ENCODE peak calls at places on chromosomes 12 and 14, in nine cellular contexts. One of them, this sample, is unnamed.

GRCh38 chr12:80702889-80703605 is 4.4 kb upstream of the MYF6 start:
- DNase-seq in keratinocyte: peak
- DNase-seq in HFFc6: peak
- DNase-seq in astrocyte of the cerebellum: peak
- DNase-seq in left ventricle myocardium inferior: no peak
- DNase-seq in neural crest cell: no peak
- DNase-seq in stimulated activated CD4-positive, alpha-beta T cell treated with anti-CD3 and anti-CD28 coated beads, Interleukin-2, amount 100 ng/mL, for 48 hours: no peak
- DNase-seq in left lobe of liver: peak
- DNase-seq in ecto neural progenitor cell: no peak
- DNase-seq in this sample: no peak

GRCh38 chr14:64584185-64584584 is 34.4 kb downstream of the PPP1R36 start:
- DNase-seq in HFFc6: no peak
- DNase-seq in left ventricle myocardium inferior: no peak
- DNase-seq in ecto neural progenitor cell: no peak
- DNase-seq in left lobe of liver: no peak
- DNase-seq in keratinocyte: no peak
- DNase-seq in neural crest cell: no peak
- DNase-seq in stimulated activated CD4-positive, alpha-beta T cell treated with anti-CD3 and anti-CD28 coated beads, Interleukin-2, amount 100 ng/mL, for 48 hours: no peak
- DNase-seq in astrocyte of the cerebellum: no peak
- DNase-seq in this sample: no peak

GRCh38 chr12:93006655-93007208 is 77.6 kb upstream of the EEA1 start:
- DNase-seq in left lobe of liver: no peak
- DNase-seq in left ventricle myocardium inferior: no peak
- DNase-seq in astrocyte of the cerebellum: no peak
- DNase-seq in ecto neural progenitor cell: no peak
- DNase-seq in neural crest cell: no peak
- DNase-seq in keratinocyte: no peak
- DNase-seq in stimulated activated CD4-positive, alpha-beta T cell treated with anti-CD3 and anti-CD28 coated beads, Interleukin-2, amount 100 ng/mL, for 48 hours: no peak
- DNase-seq in HFFc6: no peak
- DNase-seq in this sample: no peak

GRCh38 chr12:108313609-108314331 is 25.3 kb downstream of the CMKLR1 start:
- DNase-seq in neural crest cell: no peak
- DNase-seq in left ventricle myocardium inferior: no peak
- DNase-seq in keratinocyte: no peak
- DNase-seq in left lobe of liver: no peak
- DNase-seq in astrocyte of the cerebellum: no peak
- DNase-seq in HFFc6: no peak
- DNase-seq in ecto neural progenitor cell: no peak
- DNase-seq in stimulated activated CD4-positive, alpha-beta T cell treated with anti-CD3 and anti-CD28 coated beads, Interleukin-2, amount 100 ng/mL, for 48 hours: no peak
- DNase-seq in this sample: no peak

GRCh38 chr12:62543324-62543723 is 76.7 kb downstream of the MON2 start:
- DNase-seq in keratinocyte: no peak
- DNase-seq in ecto neural progenitor cell: no peak
- DNase-seq in left ventricle myocardium inferior: no peak
- DNase-seq in left lobe of liver: no peak
- DNase-seq in HFFc6: no peak
- DNase-seq in astrocyte of the cerebellum: no peak
- DNase-seq in neural crest cell: no peak
- DNase-seq in stimulated activated CD4-positive, alpha-beta T cell treated with anti-CD3 and anti-CD28 coated beads, Interleukin-2, amount 100 ng/mL, for 48 hours: no peak
- DNase-seq in this sample: no peak

GRCh38 chr14:79586401-79586800 is 624.9 kb downstream of the DIO2 start:
- DNase-seq in ecto neural progenitor cell: no peak
- DNase-seq in left ventricle myocardium inferior: no peak
- DNase-seq in HFFc6: no peak
- DNase-seq in keratinocyte: no peak
- DNase-seq in neural crest cell: no peak
- DNase-seq in stimulated activated CD4-positive, alpha-beta T cell treated with anti-CD3 and anti-CD28 coated beads, Interleukin-2, amount 100 ng/mL, for 48 hours: no peak
- DNase-seq in left lobe of liver: no peak
- DNase-seq in astrocyte of the cerebellum: no peak
- DNase-seq in this sample: no peak

GRCh38 chr12:106243620-106244019 is 4.2 kb downstream of the CKAP4 start:
- DNase-seq in left ventricle myocardium inferior: no peak
- DNase-seq in ecto neural progenitor cell: no peak
- DNase-seq in neural crest cell: no peak
- DNase-seq in stimulated activated CD4-positive, alpha-beta T cell treated with anti-CD3 and anti-CD28 coated beads, Interleukin-2, amount 100 ng/mL, for 48 hours: no peak
- DNase-seq in astrocyte of the cerebellum: no peak
- DNase-seq in left lobe of liver: peak
- DNase-seq in HFFc6: no peak
- DNase-seq in keratinocyte: no peak
- DNase-seq in this sample: no peak

GRCh38 chr12:5379737-5380496 is 52.0 kb upstream of the NTF3 start:
- DNase-seq in stimulated activated CD4-positive, alpha-beta T cell treated with anti-CD3 and anti-CD28 coated beads, Interleukin-2, amount 100 ng/mL, for 48 hours: no peak
- DNase-seq in left ventricle myocardium inferior: no peak
- DNase-seq in keratinocyte: peak
- DNase-seq in HFFc6: no peak
- DNase-seq in left lobe of liver: no peak
- DNase-seq in neural crest cell: no peak
- DNase-seq in ecto neural progenitor cell: no peak
- DNase-seq in astrocyte of the cerebellum: no peak
- DNase-seq in this sample: peak

GRCh38 chr14:21136024-21136423 is 19.8 kb downstream of the OR5AU1 start:
- DNase-seq in left lobe of liver: no peak
- DNase-seq in ecto neural progenitor cell: no peak
- DNase-seq in astrocyte of the cerebellum: no peak
- DNase-seq in HFFc6: no peak
- DNase-seq in stimulated activated CD4-positive, alpha-beta T cell treated with anti-CD3 and anti-CD28 coated beads, Interleukin-2, amount 100 ng/mL, for 48 hours: no peak
- DNase-seq in neural crest cell: no peak
- DNase-seq in keratinocyte: no peak
- DNase-seq in left ventricle myocardium inferior: no peak
- DNase-seq in this sample: peak

GRCh38 chr14:100147181-100147631 is 12.2 kb downstream of the DEGS2 start:
- DNase-seq in neural crest cell: no peak
- DNase-seq in ecto neural progenitor cell: no peak
- DNase-seq in HFFc6: no peak
- DNase-seq in astrocyte of the cerebellum: no peak
- DNase-seq in keratinocyte: no peak
- DNase-seq in left lobe of liver: no peak
- DNase-seq in left ventricle myocardium inferior: no peak
- DNase-seq in stimulated activated CD4-positive, alpha-beta T cell treated with anti-CD3 and anti-CD28 coated beads, Interleukin-2, amount 100 ng/mL, for 48 hours: peak
- DNase-seq in this sample: no peak

GRCh38 chr14:93207468-93208308 is 632 bp downstream of the UBR7 start:
- DNase-seq in neural crest cell: peak
- DNase-seq in keratinocyte: no peak
- DNase-seq in left ventricle myocardium inferior: peak
- DNase-seq in HFFc6: peak
- DNase-seq in stimulated activated CD4-positive, alpha-beta T cell treated with anti-CD3 and anti-CD28 coated beads, Interleukin-2, amount 100 ng/mL, for 48 hours: no peak
- DNase-seq in left lobe of liver: no peak
- DNase-seq in astrocyte of the cerebellum: no peak
- DNase-seq in ecto neural progenitor cell: no peak
- DNase-seq in this sample: no peak

GRCh38 chr14:61103541-61104339 is 122.7 kb downstream of the SLC38A6 start:
- DNase-seq in astrocyte of the cerebellum: peak
- DNase-seq in stimulated activated CD4-positive, alpha-beta T cell treated with anti-CD3 and anti-CD28 coated beads, Interleukin-2, amount 100 ng/mL, for 48 hours: peak
- DNase-seq in neural crest cell: no peak
- DNase-seq in left lobe of liver: no peak
- DNase-seq in keratinocyte: peak
- DNase-seq in ecto neural progenitor cell: peak
- DNase-seq in HFFc6: peak
- DNase-seq in left ventricle myocardium inferior: no peak
- DNase-seq in this sample: peak

GRCh38 chr14:37417151-37417550 is 177.9 kb downstream of the FOXA1 start:
- DNase-seq in left lobe of liver: no peak
- DNase-seq in neural crest cell: no peak
- DNase-seq in HFFc6: no peak
- DNase-seq in stimulated activated CD4-positive, alpha-beta T cell treated with anti-CD3 and anti-CD28 coated beads, Interleukin-2, amount 100 ng/mL, for 48 hours: no peak
- DNase-seq in astrocyte of the cerebellum: no peak
- DNase-seq in ecto neural progenitor cell: no peak
- DNase-seq in left ventricle myocardium inferior: no peak
- DNase-seq in keratinocyte: no peak
- DNase-seq in this sample: no peak

GRCh38 chr12:78928200-78929074 is 63.9 kb downstream of the SYT1 start:
- DNase-seq in left ventricle myocardium inferior: no peak
- DNase-seq in keratinocyte: peak
- DNase-seq in HFFc6: no peak
- DNase-seq in stimulated activated CD4-positive, alpha-beta T cell treated with anti-CD3 and anti-CD28 coated beads, Interleukin-2, amount 100 ng/mL, for 48 hours: no peak
- DNase-seq in neural crest cell: no peak
- DNase-seq in astrocyte of the cerebellum: peak
- DNase-seq in ecto neural progenitor cell: no peak
- DNase-seq in left lobe of liver: no peak
- DNase-seq in this sample: no peak

GRCh38 chr12:93706387-93706786 is 29.2 kb downstream of the CRADD start:
- DNase-seq in stimulated activated CD4-positive, alpha-beta T cell treated with anti-CD3 and anti-CD28 coated beads, Interleukin-2, amount 100 ng/mL, for 48 hours: no peak
- DNase-seq in left ventricle myocardium inferior: no peak
- DNase-seq in astrocyte of the cerebellum: no peak
- DNase-seq in left lobe of liver: no peak
- DNase-seq in HFFc6: no peak
- DNase-seq in keratinocyte: no peak
- DNase-seq in neural crest cell: no peak
- DNase-seq in ecto neural progenitor cell: no peak
- DNase-seq in this sample: no peak

GRCh38 chr12:16530268-16530865 is 75.6 kb downstream of the LMO3 start:
- DNase-seq in stimulated activated CD4-positive, alpha-beta T cell treated with anti-CD3 and anti-CD28 coated beads, Interleukin-2, amount 100 ng/mL, for 48 hours: no peak
- DNase-seq in HFFc6: no peak
- DNase-seq in ecto neural progenitor cell: no peak
- DNase-seq in left ventricle myocardium inferior: no peak
- DNase-seq in left lobe of liver: no peak
- DNase-seq in keratinocyte: no peak
- DNase-seq in neural crest cell: no peak
- DNase-seq in astrocyte of the cerebellum: no peak
- DNase-seq in this sample: no peak

GRCh38 chr12:66765204-66765603 is 86.3 kb upstream of the GRIP1 start:
- DNase-seq in HFFc6: no peak
- DNase-seq in keratinocyte: no peak
- DNase-seq in ecto neural progenitor cell: no peak
- DNase-seq in stimulated activated CD4-positive, alpha-beta T cell treated with anti-CD3 and anti-CD28 coated beads, Interleukin-2, amount 100 ng/mL, for 48 hours: no peak
- DNase-seq in astrocyte of the cerebellum: no peak
- DNase-seq in left ventricle myocardium inferior: no peak
- DNase-seq in neural crest cell: no peak
- DNase-seq in left lobe of liver: no peak
- DNase-seq in this sample: no peak

This sample was measured in retina.